ENCODE peak calls at places on chromosomes 5 and 9, in seven cellular contexts. One of them, this sample, is unnamed.

GRCh38 chr9:113216406-113216805 is 4.7 kb downstream of the FKBP15 start:
- DNase-seq in endothelial cell: no peak
- DNase-seq in lower leg skin: no peak
- DNase-seq in fibroblast of the aortic adventitia: no peak
- DNase-seq in lung: no peak
- DNase-seq in type B pancreatic cell: no peak
- DNase-seq in OCI-LY7: no peak
- DNase-seq in this sample: no peak

GRCh38 chr5:37770791-37771190 is 69.0 kb downstream of the GDNF start:
- DNase-seq in endothelial cell: no peak
- DNase-seq in lower leg skin: no peak
- DNase-seq in fibroblast of the aortic adventitia: peak
- DNase-seq in lung: no peak
- DNase-seq in type B pancreatic cell: no peak
- DNase-seq in OCI-LY7: no peak
- DNase-seq in this sample: no peak

GRCh38 chr9:113973963-113974413 is 97.9 kb downstream of the ZNF618 start:
- DNase-seq in endothelial cell: no peak
- DNase-seq in lower leg skin: no peak
- DNase-seq in fibroblast of the aortic adventitia: peak
- DNase-seq in lung: peak
- DNase-seq in type B pancreatic cell: no peak
- DNase-seq in OCI-LY7: no peak
- DNase-seq in this sample: no peak

GRCh38 chr9:133443982-133444381 is 15.8 kb upstream of the CACFD1 start:
- DNase-seq in endothelial cell: no peak
- DNase-seq in lower leg skin: no peak
- DNase-seq in fibroblast of the aortic adventitia: no peak
- DNase-seq in lung: no peak
- DNase-seq in type B pancreatic cell: no peak
- DNase-seq in OCI-LY7: no peak
- DNase-seq in this sample: no peak

GRCh38 chr5:147098233-147098790 is 136.5 kb upstream of the STK32A start:
- DNase-seq in endothelial cell: peak
- DNase-seq in lower leg skin: no peak
- DNase-seq in fibroblast of the aortic adventitia: peak
- DNase-seq in lung: no peak
- DNase-seq in type B pancreatic cell: no peak
- DNase-seq in OCI-LY7: peak
- DNase-seq in this sample: no peak

GRCh38 chr9:120387257-120387999 is 192.5 kb downstream of the CDK5RAP2 start:
- DNase-seq in endothelial cell: no peak
- DNase-seq in lower leg skin: peak
- DNase-seq in fibroblast of the aortic adventitia: no peak
- DNase-seq in lung: no peak
- DNase-seq in type B pancreatic cell: no peak
- DNase-seq in OCI-LY7: no peak
- DNase-seq in this sample: no peak

GRCh38 chr9:17063535-17064135 is 71.2 kb upstream of the CNTLN start:
- DNase-seq in endothelial cell: peak
- DNase-seq in lower leg skin: no peak
- DNase-seq in fibroblast of the aortic adventitia: peak
- DNase-seq in lung: no peak
- DNase-seq in type B pancreatic cell: no peak
- DNase-seq in OCI-LY7: peak
- DNase-seq in this sample: no peak

GRCh38 chr9:89426389-89426961 is 71.4 kb downstream of the SEMA4D start:
- DNase-seq in endothelial cell: no peak
- DNase-seq in lower leg skin: no peak
- DNase-seq in fibroblast of the aortic adventitia: no peak
- DNase-seq in lung: no peak
- DNase-seq in type B pancreatic cell: no peak
- DNase-seq in OCI-LY7: peak
- DNase-seq in this sample: no peak

GRCh38 chr9:19924090-19924489 is 135.3 kb upstream of the SLC24A2 start:
- DNase-seq in endothelial cell: no peak
- DNase-seq in lower leg skin: no peak
- DNase-seq in fibroblast of the aortic adventitia: no peak
- DNase-seq in lung: no peak
- DNase-seq in type B pancreatic cell: no peak
- DNase-seq in OCI-LY7: no peak
- DNase-seq in this sample: no peak

GRCh38 chr9:78573205-78573604 is 276.3 kb downstream of the PSAT1 start:
- DNase-seq in endothelial cell: no peak
- DNase-seq in lower leg skin: no peak
- DNase-seq in fibroblast of the aortic adventitia: no peak
- DNase-seq in lung: no peak
- DNase-seq in type B pancreatic cell: no peak
- DNase-seq in OCI-LY7: no peak
- DNase-seq in this sample: no peak

GRCh38 chr5:33321026-33321425 is 119.7 kb upstream of the TARS1 start:
- DNase-seq in endothelial cell: no peak
- DNase-seq in lower leg skin: no peak
- DNase-seq in fibroblast of the aortic adventitia: peak
- DNase-seq in lung: peak
- DNase-seq in type B pancreatic cell: no peak
- DNase-seq in OCI-LY7: no peak
- DNase-seq in this sample: no peak

GRCh38 chr5:123438244-123438643 is 15.0 kb upstream of the CEP120 start:
- DNase-seq in endothelial cell: no peak
- DNase-seq in lower leg skin: no peak
- DNase-seq in fibroblast of the aortic adventitia: no peak
- DNase-seq in lung: no peak
- DNase-seq in type B pancreatic cell: no peak
- DNase-seq in OCI-LY7: no peak
- DNase-seq in this sample: no peak

GRCh38 chr9:115118471-115119156 is 657 bp upstream of the TNC start:
- DNase-seq in endothelial cell: peak
- DNase-seq in lower leg skin: peak
- DNase-seq in fibroblast of the aortic adventitia: peak
- DNase-seq in lung: peak
- DNase-seq in type B pancreatic cell: no peak
- DNase-seq in OCI-LY7: no peak
- DNase-seq in this sample: peak

GRCh38 chr5:131943914-131944313 is 1.5 kb downstream of the MEIKIN start:
- DNase-seq in endothelial cell: no peak
- DNase-seq in lower leg skin: no peak
- DNase-seq in fibroblast of the aortic adventitia: no peak
- DNase-seq in lung: no peak
- DNase-seq in type B pancreatic cell: no peak
- DNase-seq in OCI-LY7: no peak
- DNase-seq in this sample: no peak

GRCh38 chr5:154196955-154197652 is 6.6 kb downstream of the GALNT10 start:
- DNase-seq in endothelial cell: no peak
- DNase-seq in lower leg skin: no peak
- DNase-seq in fibroblast of the aortic adventitia: peak
- DNase-seq in lung: no peak
- DNase-seq in type B pancreatic cell: no peak
- DNase-seq in OCI-LY7: peak
- DNase-seq in this sample: no peak

GRCh38 chr9:29078063-29078660 is 1504.9 kb upstream of the C9orf72 start:
- DNase-seq in endothelial cell: no peak
- DNase-seq in lower leg skin: no peak
- DNase-seq in fibroblast of the aortic adventitia: peak
- DNase-seq in lung: no peak
- DNase-seq in type B pancreatic cell: no peak
- DNase-seq in OCI-LY7: no peak
- DNase-seq in this sample: no peak

GRCh38 chr5:34467436-34467835 is 188.7 kb upstream of the RAI14 start:
- DNase-seq in endothelial cell: no peak
- DNase-seq in lower leg skin: no peak
- DNase-seq in fibroblast of the aortic adventitia: no peak
- DNase-seq in lung: no peak
- DNase-seq in type B pancreatic cell: no peak
- DNase-seq in OCI-LY7: no peak
- DNase-seq in this sample: no peak

DNA sequence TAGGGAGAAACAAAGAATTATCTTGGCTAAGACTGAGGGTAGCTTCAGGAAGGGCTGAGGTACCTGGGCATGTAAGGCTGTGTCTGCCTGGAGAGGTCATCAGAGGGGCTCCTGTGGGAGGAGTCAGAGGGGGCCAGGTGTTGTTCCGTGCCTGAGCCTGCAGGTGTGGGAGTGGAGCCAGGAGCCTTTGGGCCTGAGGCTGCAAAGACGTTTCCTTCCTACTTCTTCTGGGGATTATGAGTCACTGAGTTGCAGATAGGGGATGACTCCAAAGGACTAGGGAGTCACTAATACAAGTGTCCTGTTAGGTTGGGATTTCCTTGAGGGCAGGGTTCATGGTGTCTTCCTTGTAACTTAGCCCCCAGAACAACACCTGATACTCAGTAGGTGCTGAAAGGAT is 391.1 kb downstream of the ARHGEF28 start:
- DNase-seq in endothelial cell: no peak
- DNase-seq in lower leg skin: no peak
- DNase-seq in fibroblast of the aortic adventitia: no peak
- DNase-seq in lung: no peak
- DNase-seq in type B pancreatic cell: no peak
- DNase-seq in OCI-LY7: no peak
- DNase-seq in this sample: no peak
- TF ChIP-seq CTCF in endothelial cell: no peak
- TF ChIP-seq CTCF in lower leg skin: no peak
- TF ChIP-seq CTCF in fibroblast of the aortic adventitia: no peak
- TF ChIP-seq CTCF in lung: no peak
- TF ChIP-seq CTCF in type B pancreatic cell: no peak
- TF ChIP-seq CTCF in OCI-LY7: no peak
- TF ChIP-seq CTCF in this sample: no peak

DNA sequence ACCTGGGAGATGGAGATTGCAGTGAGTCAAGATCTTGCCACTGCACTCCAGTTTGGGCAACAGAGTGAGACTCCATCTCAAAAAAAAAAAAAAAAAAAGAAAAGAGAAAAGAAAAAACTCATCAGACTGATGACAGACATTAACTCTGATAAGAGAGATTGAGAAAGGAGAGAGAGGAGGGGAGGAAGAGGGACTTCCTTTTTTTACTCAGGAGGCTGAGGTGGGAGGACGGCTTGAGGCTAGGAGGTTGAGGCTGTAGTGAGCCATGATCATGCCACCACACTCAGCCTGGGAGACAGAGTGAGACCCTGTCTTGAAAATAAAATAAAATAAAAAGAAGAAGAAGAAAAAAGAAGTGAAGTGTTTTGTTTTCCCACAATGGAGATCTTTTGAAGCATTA is 9.7 kb upstream of the MSMP start:
- DNase-seq in endothelial cell: no peak
- DNase-seq in lower leg skin: no peak
- DNase-seq in fibroblast of the aortic adventitia: no peak
- DNase-seq in lung: no peak
- DNase-seq in type B pancreatic cell: no peak
- DNase-seq in OCI-LY7: no peak
- DNase-seq in this sample: no peak
- TF ChIP-seq CTCF in endothelial cell: no peak
- TF ChIP-seq CTCF in lower leg skin: no peak
- TF ChIP-seq CTCF in fibroblast of the aortic adventitia: no peak
- TF ChIP-seq CTCF in lung: no peak
- TF ChIP-seq CTCF in type B pancreatic cell: no peak
- TF ChIP-seq CTCF in OCI-LY7: no peak
- TF ChIP-seq CTCF in this sample: no peak

GRCh38 chr9:124266139-124266825 is 8.5 kb downstream of the NEK6 start:
- DNase-seq in endothelial cell: no peak
- DNase-seq in lower leg skin: no peak
- DNase-seq in fibroblast of the aortic adventitia: no peak
- DNase-seq in lung: no peak
- DNase-seq in type B pancreatic cell: no peak
- DNase-seq in OCI-LY7: no peak
- DNase-seq in this sample: no peak

GRCh38 chr9:124266826-124267201 is 9.1 kb downstream of the NEK6 start:
- DNase-seq in endothelial cell: no peak
- DNase-seq in lower leg skin: no peak
- DNase-seq in fibroblast of the aortic adventitia: no peak
- DNase-seq in lung: no peak
- DNase-seq in type B pancreatic cell: no peak
- DNase-seq in OCI-LY7: no peak
- DNase-seq in this sample: no peak

GRCh38 chr9:124269556-124269955 is 11.8 kb downstream of the NEK6 start:
- DNase-seq in endothelial cell: no peak
- DNase-seq in lower leg skin: no peak
- DNase-seq in fibroblast of the aortic adventitia: no peak
- DNase-seq in lung: no peak
- DNase-seq in type B pancreatic cell: no peak
- DNase-seq in OCI-LY7: no peak
- DNase-seq in this sample: no peak

GRCh38 chr9:124268248-124268647 is 10.5 kb downstream of the NEK6 start:
- DNase-seq in endothelial cell: no peak
- DNase-seq in lower leg skin: no peak
- DNase-seq in fibroblast of the aortic adventitia: no peak
- DNase-seq in lung: no peak
- DNase-seq in type B pancreatic cell: no peak
- DNase-seq in OCI-LY7: no peak
- DNase-seq in this sample: no peak

DNA sequence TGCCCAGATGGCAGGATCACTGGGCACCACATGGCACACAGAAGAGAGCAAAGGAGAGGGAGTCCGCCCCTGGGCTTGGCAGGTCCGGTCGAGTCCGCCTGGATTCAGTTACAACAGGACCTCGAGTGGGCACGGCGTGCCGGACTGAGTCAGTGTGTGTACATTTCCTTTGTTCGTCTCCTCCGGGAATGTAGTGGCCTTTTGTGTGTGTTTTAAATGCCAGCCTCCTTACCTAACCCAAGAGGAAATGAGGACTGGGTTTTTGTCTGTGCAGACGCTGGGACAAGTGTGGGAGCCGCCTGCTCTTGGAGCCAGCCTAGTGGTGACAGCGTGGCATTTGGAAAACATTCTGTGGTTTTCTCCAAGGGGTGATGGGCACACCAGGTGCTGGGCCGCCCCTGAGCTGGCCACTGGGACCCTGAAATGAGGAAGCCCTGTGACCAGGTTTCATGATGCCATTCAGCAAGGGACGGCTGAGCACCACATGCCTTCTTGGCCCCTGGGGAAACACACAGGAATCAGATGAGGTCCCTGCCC is 9.6 kb downstream of the NEK6 start:
- DNase-seq in endothelial cell: peak
- DNase-seq in lower leg skin: peak
- DNase-seq in fibroblast of the aortic adventitia: peak
- DNase-seq in lung: peak
- DNase-seq in type B pancreatic cell: no peak
- DNase-seq in OCI-LY7: peak
- DNase-seq in this sample: no peak
- TF ChIP-seq CTCF in endothelial cell: no peak
- TF ChIP-seq CTCF in lower leg skin: no peak
- TF ChIP-seq CTCF in fibroblast of the aortic adventitia: no peak
- TF ChIP-seq CTCF in lung: no peak
- TF ChIP-seq CTCF in type B pancreatic cell: no peak
- TF ChIP-seq CTCF in OCI-LY7: no peak
- TF ChIP-seq CTCF in this sample: no peak

GRCh38 chr5:113325054-113325453 is 109.7 kb downstream of the TSSK1B start:
- DNase-seq in endothelial cell: no peak
- DNase-seq in lower leg skin: no peak
- DNase-seq in fibroblast of the aortic adventitia: no peak
- DNase-seq in lung: no peak
- DNase-seq in type B pancreatic cell: no peak
- DNase-seq in OCI-LY7: no peak
- DNase-seq in this sample: no peak

GRCh38 chr5:113329981-113330380 is 104.8 kb downstream of the TSSK1B start:
- DNase-seq in endothelial cell: no peak
- DNase-seq in lower leg skin: no peak
- DNase-seq in fibroblast of the aortic adventitia: no peak
- DNase-seq in lung: no peak
- DNase-seq in type B pancreatic cell: no peak
- DNase-seq in OCI-LY7: no peak
- DNase-seq in this sample: no peak

GRCh38 chr5:113331201-113331551 is 103.6 kb downstream of the TSSK1B start:
- DNase-seq in endothelial cell: no peak
- DNase-seq in lower leg skin: no peak
- DNase-seq in fibroblast of the aortic adventitia: no peak
- DNase-seq in lung: no peak
- DNase-seq in type B pancreatic cell: no peak
- DNase-seq in OCI-LY7: no peak
- DNase-seq in this sample: no peak

GRCh38 chr5:113330533-113331200 is 104.1 kb downstream of the TSSK1B start:
- DNase-seq in endothelial cell: no peak
- DNase-seq in lower leg skin: no peak
- DNase-seq in fibroblast of the aortic adventitia: peak
- DNase-seq in lung: no peak
- DNase-seq in type B pancreatic cell: no peak
- DNase-seq in OCI-LY7: peak
- DNase-seq in this sample: no peak
- TF ChIP-seq CTCF in endothelial cell: peak
- TF ChIP-seq CTCF in lower leg skin: no peak
- TF ChIP-seq CTCF in fibroblast of the aortic adventitia: peak
- TF ChIP-seq CTCF in lung: peak
- TF ChIP-seq CTCF in type B pancreatic cell: peak
- TF ChIP-seq CTCF in OCI-LY7: peak
- TF ChIP-seq CTCF in this sample: no peak

This sample was measured in omental fat pad.